ENCODE peak calls at places on chromosomes 2 and 18, in five cellular contexts. C is AG09309, M is colonic mucosa, B is IMR-90, W is tibial artery. K is an unnamed sample.

GRCh38 chr2:145094353-145094752 is 574.4 kb upstream of the ZEB2 start:
- DNase-seq in C (no peak), M (no peak), B (peak; percentile 46), W (no peak), K (no peak)

GRCh38 chr2:219081701-219082331 is 21.1 kb upstream of the IHH start:
- DNase-seq in C (no peak), M (peak; percentile 67), B (no peak), W (no peak), K (no peak)

GRCh38 chr18:41323044-41323443 is 632.0 kb upstream of the PIK3C3 start:
- DNase-seq in C (no peak), M (no peak), B (peak; percentile 54), W (no peak), K (no peak)

GRCh38 chr2:33603416-33603815 is 4.3 kb upstream of the FAM98A start:
- DNase-seq in C (no peak), M (no peak), B (no peak), W (no peak), K (no peak)

GRCh38 chr2:12816379-12817306 is 99.9 kb downstream of the TRIB2 start:
- DNase-seq in C (no peak), M (no peak), B (peak; percentile 87), W (no peak), K (no peak)

GRCh38 chr18:8798996-8799395 is 93.6 kb downstream of the MTCL1 start:
- DNase-seq in C (no peak), M (peak; percentile 50), B (no peak), W (no peak), K (no peak)

GRCh38 chr2:16103614-16104344 is 163.4 kb downstream of the MYCN start:
- DNase-seq in C (no peak), M (no peak), B (no peak), W (no peak), K (no peak)

GRCh38 chr2:179671314-179671713 is 190.1 kb downstream of the ZNF385B start:
- DNase-seq in C (no peak), M (no peak), B (no peak), W (peak; percentile 28), K (no peak)

GRCh38 chr2:226802573-226802972 is 3.0 kb upstream of the IRS1 start:
- DNase-seq in C (peak; percentile 80), M (peak; percentile 31), B (peak; percentile 92), W (no peak), K (no peak)

GRCh38 chr2:41042343-41042742 is 590.5 kb upstream of the SLC8A1 start:
- DNase-seq in C (no peak), M (no peak), B (no peak), W (no peak), K (no peak)

GRCh38 chr2:182949572-182950189 is 83.2 kb upstream of the FRZB start:
- DNase-seq in C (no peak), M (no peak), B (peak; percentile 30), W (no peak), K (no peak)

GRCh38 chr18:22424564-22424963 is 6.8 kb upstream of the CTAGE1 start:
- DNase-seq in C (no peak), M (no peak), B (no peak), W (no peak), K (no peak)

GRCh38 chr18:22420649-22421048 is 2.9 kb upstream of the CTAGE1 start:
- DNase-seq in C (no peak), M (no peak), B (no peak), W (no peak), K (no peak)

GRCh38 chr18:22427797-22428549 is 10.3 kb upstream of the CTAGE1 start:
- DNase-seq in C (no peak), M (no peak), B (no peak), W (no peak), K (no peak)

GRCh38 chr18:22417496-22418188 is at the start of gene CTAGE1:
- DNase-seq in C (no peak), M (no peak), B (peak; percentile 65), W (no peak), K (no peak)

DNA sequence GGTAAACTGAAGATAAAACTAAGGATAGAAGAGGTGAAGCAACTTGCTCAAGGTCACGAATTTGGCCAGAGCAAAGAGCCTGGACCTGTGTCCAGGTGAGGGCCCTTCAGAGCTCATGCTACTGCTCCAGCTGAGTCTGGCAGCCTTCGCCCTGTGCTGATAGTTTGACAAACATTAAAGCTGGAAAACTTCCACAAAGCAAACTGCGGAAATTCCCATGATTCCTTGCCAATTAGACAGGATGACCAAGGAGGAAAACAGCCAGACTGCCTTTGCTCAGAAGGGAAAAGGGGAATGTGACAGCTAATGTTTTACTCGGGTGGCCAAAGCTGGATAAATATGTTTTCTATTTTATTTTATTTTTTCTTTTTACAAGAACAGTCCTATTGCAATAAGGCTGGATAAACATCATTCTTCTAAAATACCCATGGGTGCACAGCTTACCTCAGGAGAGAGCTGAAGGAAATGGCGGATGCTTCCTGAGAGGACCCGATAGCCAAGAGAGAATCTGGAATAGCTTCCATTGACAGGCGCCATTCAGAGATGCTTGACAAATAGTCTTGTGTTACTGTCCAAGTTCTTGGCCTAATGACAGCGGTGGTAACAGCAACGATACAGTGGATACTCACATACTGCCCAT is 5.3 kb upstream of the CTAGE1 start:
- DNase-seq in C (peak; percentile 28), M (peak; percentile 32), B (peak; percentile 87), W (peak; percentile 40), K (no peak)
- TF ChIP-seq CTCF in C (no peak), M (no peak), B (no peak), W (no peak), K (no peak)

GRCh38 chr2:172674034-172674967 is 61.3 kb upstream of the RAPGEF4 start:
- DNase-seq in C (no peak), M (peak; percentile 29), B (no peak), W (no peak), K (peak; percentile 57)
- TF ChIP-seq CTCF in C (peak; percentile 43), M (no peak), B (peak; percentile 46), W (peak; percentile 60), K (peak; percentile 86)

DNA sequence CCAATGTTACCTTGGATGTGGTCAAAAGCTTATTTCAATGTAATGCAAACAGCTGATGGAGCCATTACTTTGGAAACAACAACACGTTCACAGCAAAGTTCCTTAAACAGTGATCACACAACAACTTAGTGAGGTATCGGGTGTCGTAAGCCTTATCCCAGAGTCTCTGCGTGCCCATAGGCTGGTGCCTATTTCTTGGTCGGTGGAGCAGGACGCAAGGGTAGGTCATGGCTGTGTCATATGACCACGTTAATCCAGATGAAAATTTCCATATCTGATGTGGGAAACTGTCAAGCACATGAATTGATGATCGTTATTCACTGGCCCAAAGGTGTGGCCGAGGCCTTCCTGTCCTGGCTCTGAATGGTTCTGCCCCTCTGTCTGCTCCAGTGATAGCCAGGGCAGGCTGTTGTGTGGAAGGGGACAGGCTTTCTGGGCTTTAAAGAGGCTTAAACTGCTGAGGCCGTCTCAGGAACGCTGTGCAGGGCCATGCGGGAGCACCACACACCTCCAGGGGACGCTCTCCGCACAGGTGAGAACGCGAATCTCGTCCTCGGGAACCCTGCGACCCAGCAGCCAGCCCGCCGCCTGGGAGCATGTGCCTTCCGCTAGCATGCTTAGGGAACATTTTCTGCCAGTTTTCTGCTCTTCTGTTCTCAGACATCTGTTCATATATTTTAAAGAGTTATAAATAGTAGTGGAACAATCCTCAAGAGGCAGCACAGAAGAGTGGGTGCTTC is 90.6 kb downstream of the KCTD1 start:
- DNase-seq in C (no peak), M (no peak), B (no peak), W (no peak), K (no peak)
- TF ChIP-seq CTCF in C (no peak), M (no peak), B (no peak), W (peak; percentile 17), K (peak; percentile 62)

DNA sequence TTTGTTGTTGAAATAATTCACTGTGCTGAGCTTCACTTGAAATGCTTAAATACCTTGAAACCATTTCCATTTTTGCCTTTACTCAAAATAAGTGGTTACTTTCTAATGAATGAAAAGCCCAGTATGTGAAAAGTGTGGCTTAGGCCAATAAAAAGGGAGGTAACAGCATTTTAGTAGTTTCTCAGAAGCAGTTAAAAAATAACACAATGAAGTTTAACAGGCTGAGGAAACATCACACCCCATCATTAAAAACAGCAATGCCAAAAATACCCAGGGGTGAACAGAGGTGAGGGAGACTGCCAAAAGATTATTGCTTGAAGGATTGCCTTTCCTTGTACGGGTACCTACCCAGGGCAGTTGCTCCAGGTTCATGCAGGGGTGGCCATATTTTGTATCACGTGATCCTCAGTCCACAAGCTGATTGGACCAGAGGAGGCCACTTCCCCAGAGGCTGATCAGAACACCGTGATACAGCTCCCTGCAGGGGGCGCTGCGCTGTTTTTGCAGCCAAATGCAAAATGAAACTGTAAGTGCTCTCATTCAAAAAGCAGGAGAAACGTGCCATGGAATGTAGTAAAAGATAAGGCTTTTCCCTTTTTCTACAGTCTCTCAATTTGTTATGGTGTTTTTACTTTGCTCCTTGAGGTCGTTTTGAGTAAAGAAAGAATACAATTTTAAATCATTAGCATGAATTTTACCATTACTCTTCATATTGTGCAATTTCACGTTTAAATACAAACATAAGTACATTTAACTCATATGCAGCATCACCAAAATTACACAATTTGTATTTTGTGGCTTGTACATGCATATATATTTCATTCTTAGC is 70.2 kb upstream of the SH3BP4 start:
- DNase-seq in C (no peak), M (peak; percentile 95), B (peak; percentile 97), W (peak; percentile 80), K (peak; percentile 16)
- TF ChIP-seq CTCF in C (peak; percentile 74), M (peak; percentile 74), B (peak; percentile 91), W (peak; percentile 67), K (peak; percentile 61)

DNA sequence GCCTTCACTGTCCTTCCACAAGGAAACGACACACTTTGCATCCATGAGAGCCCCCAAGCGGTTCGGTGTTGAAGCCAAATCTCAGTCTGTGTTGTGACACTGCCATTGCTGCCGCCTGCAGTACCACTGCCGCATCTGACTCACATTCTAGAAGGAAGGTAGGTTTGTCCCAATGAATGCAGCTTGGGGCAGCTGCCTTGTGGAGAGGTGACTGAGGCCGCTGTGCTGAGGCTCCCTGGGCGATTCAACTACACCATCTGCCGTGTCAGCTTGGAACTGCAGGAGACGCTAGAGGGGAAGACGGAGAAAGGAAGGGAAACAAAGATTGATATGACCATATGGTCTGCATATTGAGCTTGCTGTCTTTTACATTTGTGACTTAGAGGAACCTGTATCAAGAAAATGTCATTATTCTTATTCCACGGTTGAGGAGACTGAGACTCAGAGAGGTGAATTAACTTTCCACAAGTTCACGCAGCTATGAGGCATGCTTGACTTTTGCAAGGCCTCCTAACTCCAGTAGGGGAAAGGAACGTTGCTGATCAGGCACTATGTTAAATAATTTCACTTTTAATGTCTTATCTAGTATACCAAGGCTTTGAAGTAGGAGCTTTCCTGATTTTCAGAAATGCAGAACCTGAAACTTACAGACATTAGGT is 43.5 kb upstream of the LMAN1 start:
- DNase-seq in C (peak; percentile 27), M (peak; percentile 65), B (peak; percentile 68), W (peak; percentile 57), K (peak; percentile 79)
- TF ChIP-seq CTCF in C (peak; percentile 98), M (peak; percentile 85), B (peak; percentile 91), W (peak; percentile 93), K (peak; percentile 93)

GRCh38 chr2:95165371-95166064 is at the start of gene ZNF2:
- DNase-seq in C (peak; percentile 86), M (peak; percentile 99), B (peak; percentile 98), W (peak; percentile 98), K (peak; percentile 91)
- TF ChIP-seq CTCF in C (no peak), M (no peak), B (no peak), W (no peak), K (no peak)

DNA sequence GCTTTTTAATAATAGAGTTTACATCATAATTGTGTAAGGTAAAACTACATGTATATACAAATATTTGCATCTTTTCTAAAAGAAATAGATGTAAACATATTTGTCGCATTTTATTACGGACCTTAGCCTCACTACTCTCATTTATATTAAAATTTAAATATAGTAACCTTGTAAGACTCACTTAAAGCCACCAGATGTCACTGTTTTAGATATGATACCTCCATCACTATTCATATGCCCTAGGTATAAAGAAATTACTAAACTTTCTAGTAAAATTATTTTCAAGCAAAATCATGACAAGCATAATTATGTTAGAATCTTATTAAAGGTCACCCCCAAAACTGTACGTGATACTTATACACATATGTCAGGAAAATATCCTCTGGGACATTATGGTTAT is 674.3 kb upstream of the REG3G start:
- DNase-seq in C (no peak), M (no peak), B (no peak), W (no peak), K (no peak)
- TF ChIP-seq CTCF in C (no peak), M (no peak), B (no peak), W (no peak), K (peak; percentile 56)

K was measured in progenitor cell of endocrine pancreas.